ENCODE peak calls at places on chromosomes 4 and X, in four cellular contexts. S is neural progenitor cell, J is colonic mucosa, O is GM06990. M is an unnamed sample.

GRCh38 chr4:38967260-38968095 is 64.7 kb downstream of the TMEM156 start:
- DNase-seq in S (no peak), J (no peak), O (no peak), M (no peak)

GRCh38 chr4:150816491-150816890 is 198.6 kb downstream of the LRBA start:
- DNase-seq in S (no peak), J (no peak), O (no peak), M (no peak)

GRCh38 chrX:12383196-12383595 is 244.9 kb downstream of the FRMPD4 start:
- DNase-seq in S (peak), J (no peak), O (no peak), M (no peak)

GRCh38 chr4:102598759-102599379 is 97.7 kb downstream of the NFKB1 start:
- DNase-seq in S (no peak), J (no peak), O (no peak), M (no peak)

GRCh38 chrX:68743754-68744153 is 85.1 kb upstream of the EFNB1 start:
- DNase-seq in S (no peak), J (no peak), O (no peak), M (no peak)

GRCh38 chr4:176383273-176384077 is 63.7 kb downstream of the SPCS3 start:
- DNase-seq in S (no peak), J (no peak), O (no peak), M (no peak)

GRCh38 chr4:173218411-173219125 is 50.0 kb downstream of the GALNT7 start:
- DNase-seq in S (no peak), J (no peak), O (no peak), M (no peak)

GRCh38 chrX:26375346-26375745 is 159.4 kb downstream of the MAGEB5 start:
- DNase-seq in S (no peak), J (no peak), O (no peak), M (no peak)

GRCh38 chr4:147096667-147097604 is 151.3 kb upstream of the TTC29 start:
- DNase-seq in S (peak), J (no peak), O (no peak), M (no peak)

GRCh38 chr4:163344147-163345050 is 707 bp downstream of the NPY5R start:
- DNase-seq in S (peak), J (no peak), O (no peak), M (peak)

GRCh38 chr4:31175242-31175910 is 455.2 kb downstream of the PCDH7 start:
- DNase-seq in S (no peak), J (no peak), O (no peak), M (no peak)

GRCh38 chr4:1207603-1208265 is 35.4 kb upstream of the SPON2 start:
- DNase-seq in S (no peak), J (peak), O (peak), M (no peak)

GRCh38 chrX:104852241-104852640 is 286.2 kb downstream of the IL1RAPL2 start:
- DNase-seq in S (no peak), J (no peak), O (no peak), M (no peak)

GRCh38 chrX:125681507-125681906 is 361.8 kb downstream of the TEX13C start:
- DNase-seq in S (no peak), J (no peak), O (no peak), M (no peak)

GRCh38 chr4:109655396-109655795 is 47.8 kb downstream of the CASP6 start:
- DNase-seq in S (no peak), J (no peak), O (no peak), M (no peak)

GRCh38 chr4:27009539-27009938 is 148.9 kb downstream of the STIM2 start:
- DNase-seq in S (no peak), J (no peak), O (no peak), M (no peak)

GRCh38 chr4:107392951-107393350 is 327.1 kb downstream of the PAPSS1 start:
- DNase-seq in S (no peak), J (peak), O (no peak), M (no peak)

GRCh38 chr4:130025701-130026100 is 929.7 kb downstream of the C4orf33 start:
- DNase-seq in S (no peak), J (no peak), O (no peak), M (no peak)

GRCh38 chr4:9988349-9988748 is 32.9 kb downstream of the SLC2A9 start:
- DNase-seq in S (no peak), J (no peak), O (no peak), M (no peak)

GRCh38 chrX:71378752-71379151 is 12.6 kb downstream of the TAF1 start:
- DNase-seq in S (no peak), J (no peak), O (no peak), M (no peak)

GRCh38 chr4:144710526-144710912 is 64.6 kb downstream of the HHIP start:
- DNase-seq in S (no peak), J (no peak), O (no peak), M (no peak)

GRCh38 chrX:152814048-152814447 is 16.5 kb downstream of the CETN2 start:
- DNase-seq in S (no peak), J (no peak), O (no peak), M (no peak)

DNA sequence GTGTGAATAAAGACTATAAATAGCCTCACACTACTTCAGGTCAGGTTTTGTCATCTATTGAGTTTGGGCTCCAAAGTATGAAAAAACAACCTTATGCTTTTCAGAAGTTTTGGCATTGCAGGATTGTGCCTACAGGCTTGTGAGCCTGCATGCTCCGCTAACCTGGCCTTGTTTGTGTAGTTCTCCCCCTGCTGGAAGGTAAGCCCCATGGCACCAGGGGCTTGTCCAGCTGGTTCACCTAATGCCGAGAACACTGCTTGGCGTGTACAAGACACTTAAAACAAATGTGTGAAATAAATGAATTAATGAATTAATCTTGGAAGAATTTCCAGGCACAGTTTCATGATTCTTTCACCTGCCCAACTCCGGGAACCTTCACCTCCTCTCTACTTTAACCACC is 1.8 kb upstream of the HSD17B10 start:
- DNase-seq in S (peak), J (peak), O (no peak), M (peak)
- TF ChIP-seq CTCF in S (peak), J (peak), O (peak), M (peak)

DNA sequence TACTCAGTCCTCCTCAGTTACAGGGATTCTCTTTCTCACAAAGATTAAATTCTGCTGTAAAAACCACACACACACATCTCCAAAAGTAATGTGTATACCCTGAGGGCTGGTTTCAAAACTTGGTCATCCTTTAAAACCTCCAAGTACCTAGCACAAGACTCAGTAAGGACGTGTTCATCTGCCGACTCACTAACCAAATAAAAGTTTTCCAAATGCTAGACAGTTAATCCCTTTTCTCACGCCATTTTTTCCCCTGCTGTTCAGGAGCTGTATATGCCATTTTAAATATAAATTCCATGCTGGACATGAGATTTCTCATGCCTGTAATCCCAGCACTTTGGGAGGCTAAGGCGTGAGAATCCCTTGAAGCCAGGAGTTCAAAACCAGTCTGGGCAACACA is 3.9 kb upstream of the SAT1 start:
- DNase-seq in S (no peak), J (no peak), O (no peak), M (no peak)
- TF ChIP-seq CTCF in S (no peak), J (no peak), O (no peak), M (no peak)

GRCh38 chr4:153570228-153570973 is 104.2 kb downstream of the TMEM131L start:
- DNase-seq in S (no peak), J (no peak), O (peak), M (no peak)
- TF ChIP-seq CTCF in S (no peak), J (no peak), O (no peak), M (no peak)

DNA sequence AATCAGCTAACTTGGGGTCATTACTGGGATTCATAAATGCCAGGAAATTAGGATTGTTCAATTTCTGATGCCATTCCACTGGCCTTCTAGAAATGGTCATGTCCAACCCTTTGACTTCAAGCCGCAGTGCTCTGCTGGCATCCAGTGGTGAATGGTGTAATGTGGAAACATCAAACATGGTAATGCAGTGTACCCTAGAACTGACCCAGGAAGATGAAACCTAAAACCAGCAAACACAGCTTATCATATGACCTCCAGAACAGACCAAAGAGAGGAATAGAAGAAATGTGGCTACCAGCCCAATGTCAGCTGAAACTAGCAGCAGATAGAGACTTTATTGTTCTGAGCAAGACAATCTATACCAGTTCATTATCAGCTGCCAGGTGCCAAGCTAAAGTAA is 13.8 kb downstream of the CXCL13 start:
- DNase-seq in S (no peak), J (no peak), O (no peak), M (peak)
- TF ChIP-seq CTCF in S (no peak), J (no peak), O (no peak), M (no peak)

DNA sequence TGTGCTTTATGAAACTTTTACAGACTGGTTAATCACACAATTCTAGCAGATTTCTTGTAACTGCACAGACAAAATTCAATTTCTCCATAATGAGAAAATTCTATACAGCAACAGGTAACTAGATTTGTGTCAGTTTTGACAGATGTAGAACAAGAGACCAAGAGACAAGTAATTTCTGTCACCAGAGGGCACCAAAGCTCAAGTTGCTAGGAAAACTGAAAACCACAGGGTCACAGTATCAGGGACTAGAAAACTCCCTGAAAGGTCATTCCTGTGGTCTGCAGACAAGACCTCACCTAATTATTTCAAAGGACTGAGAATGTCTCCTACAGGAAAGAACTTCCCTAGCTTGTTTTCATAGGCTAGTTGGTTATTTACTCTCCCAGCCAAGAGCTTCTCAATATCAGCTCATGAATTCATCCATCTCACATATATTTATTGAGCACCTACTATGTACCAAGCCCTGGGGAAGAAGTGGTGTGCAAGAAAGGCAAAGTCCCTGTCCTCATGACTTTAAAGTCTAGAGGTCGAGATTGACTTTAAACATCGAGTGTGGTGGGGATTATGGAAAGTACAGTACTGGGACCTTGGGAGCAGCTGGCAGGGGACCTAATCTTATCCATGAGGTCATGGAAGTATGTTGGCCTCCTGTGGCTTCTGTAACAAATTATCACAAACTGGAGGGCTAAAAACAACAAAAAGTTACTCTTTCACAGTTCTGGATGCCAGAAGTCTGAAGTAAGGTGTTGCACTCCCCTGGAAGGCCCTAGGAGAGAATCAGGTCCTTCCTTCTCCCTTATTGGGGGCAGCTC is 47.8 kb upstream of the SETD7 start:
- DNase-seq in S (peak), J (peak), O (no peak), M (peak)
- TF ChIP-seq CTCF in S (peak), J (peak), O (peak), M (peak)

DNA sequence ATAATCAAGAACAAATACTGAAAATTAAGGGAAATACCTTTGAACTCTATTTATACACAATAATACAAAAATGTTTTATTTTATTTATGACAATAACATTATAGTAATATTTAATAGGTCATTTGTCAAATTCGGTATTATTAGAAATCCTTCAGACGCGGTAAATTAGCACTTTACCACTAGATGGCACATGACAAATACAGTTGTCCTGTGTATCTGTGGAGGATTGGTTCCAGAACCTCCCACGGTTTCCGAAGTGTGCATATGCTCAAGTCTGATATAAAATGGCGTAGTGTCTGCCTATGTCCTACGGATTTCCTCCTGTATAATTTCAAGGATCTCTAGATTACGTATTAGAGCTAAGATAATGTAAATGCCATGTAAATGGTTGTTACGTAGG is 8.1 kb upstream of the LINC00632 start:
- DNase-seq in S (no peak), J (no peak), O (no peak), M (no peak)
- TF ChIP-seq CTCF in S (peak), J (peak), O (peak), M (no peak)

GRCh38 chrX:119417842-119418241 is 18.7 kb downstream of the SLC25A43 start:
- DNase-seq in S (no peak), J (no peak), O (no peak), M (no peak)
- TF ChIP-seq CTCF in S (peak), J (no peak), O (peak), M (no peak)

GRCh38 chr4:43843501-43843900 is 605.1 kb downstream of the KCTD8 start:
- DNase-seq in S (peak), J (no peak), O (no peak), M (no peak)
- TF ChIP-seq CTCF in S (no peak), J (no peak), O (no peak), M (no peak)

DNA sequence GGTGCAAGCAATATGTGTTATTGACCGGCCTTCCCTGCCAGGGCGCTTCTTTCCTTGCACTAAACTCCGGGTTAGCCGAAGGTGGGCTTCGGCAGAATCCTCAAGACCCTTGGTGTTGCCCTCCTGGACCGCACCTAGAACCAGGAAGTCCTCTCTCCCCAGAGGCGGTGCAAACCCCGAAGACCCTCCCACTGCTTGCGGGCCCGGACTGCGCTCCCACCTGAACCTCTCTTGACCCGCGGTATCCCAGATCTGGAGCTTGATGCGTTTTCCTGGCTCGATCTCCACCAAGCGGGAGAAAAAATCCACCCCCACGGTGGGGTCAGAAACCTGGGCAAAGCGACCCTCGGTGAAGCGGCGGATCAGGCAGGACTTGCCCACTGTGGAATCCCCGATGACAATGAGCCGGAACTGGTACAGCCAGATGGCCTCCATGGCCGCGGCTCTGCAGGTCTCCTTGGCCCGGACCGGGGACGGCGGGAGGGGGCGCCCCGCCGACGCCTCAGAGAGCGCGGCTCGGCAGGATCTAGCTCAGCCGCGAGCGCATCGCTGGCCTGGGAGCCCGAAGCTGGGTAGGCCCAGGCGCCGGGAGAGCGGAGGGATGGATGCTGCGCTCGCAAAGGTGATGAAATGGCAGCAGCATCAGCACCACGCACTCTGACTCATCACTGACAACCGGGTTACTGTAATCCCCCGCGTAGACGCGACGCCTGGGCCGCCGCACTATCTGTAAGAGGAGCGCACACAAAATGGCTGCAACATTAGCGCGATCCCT is at the start of gene RAB39B:
- DNase-seq in S (peak), J (peak), O (peak), M (peak)
- TF ChIP-seq CTCF in S (peak), J (no peak), O (peak), M (no peak)

GRCh38 chr4:104451573-104451972 is 43.1 kb downstream of the CXXC4 start:
- DNase-seq in S (peak), J (no peak), O (no peak), M (no peak)
- TF ChIP-seq CTCF in S (peak), J (no peak), O (peak), M (no peak)